ENCODE peak calls at places on chromosomes 4 and X, in eight cellular contexts. O is stimulated activated CD4-positive, alpha-beta T cell treated with anti-CD3 and anti-CD28 coated beads, TNF-alpha, amount 100 ng/mL, for 24 hours; F is memory B cell; U is kidney tubule cell; N is DMS53; M is C1 segment of cervical spinal cord; E is T-helper 1 cell; C is NCI-H1092. Y is an unnamed sample.
A peak's percentile ranks its signal among the peaks of the same experiment; 100 is the strongest.

GRCh38 chrX:1581132-1581531 is 10.3 kb upstream of the AKAP17A start:
- DNase-seq in F (peak; percentile 80), N (peak; percentile 58), U (peak; percentile 58), C (peak; percentile 48), M (no peak), O (peak; percentile 65), E (peak; percentile 61), Y (peak; percentile 53)

GRCh38 chr4:106601519-106601918 is 232.9 kb upstream of the GIMD1 start:
- DNase-seq in O (no peak), M (no peak), N (no peak), E (no peak), C (no peak), U (no peak), F (no peak), Y (peak; percentile 37)

GRCh38 chr4:146957252-146957651 is 11.6 kb upstream of the TTC29 start:
- DNase-seq in N (no peak), E (no peak), U (peak; percentile 84), F (no peak), M (no peak), O (no peak), C (no peak), Y (peak; percentile 23)

GRCh38 chr4:127304356-127304755 is 328.4 kb upstream of the INTU start:
- DNase-seq in O (no peak), M (no peak), E (no peak), U (no peak), C (no peak), F (no peak), N (no peak), Y (peak; percentile 44)

GRCh38 chr4:152348670-152349069 is 187.2 kb downstream of the FBXW7 start:
- DNase-seq in N (peak; percentile 13), F (no peak), E (no peak), M (no peak), O (no peak), C (no peak), U (no peak), Y (peak; percentile 22)

GRCh38 chr4:1477045-1477905 is 71.0 kb upstream of the NKX1-1 start:
- DNase-seq in N (no peak), M (no peak), C (no peak), U (no peak), F (no peak), E (no peak), O (no peak), Y (no peak)

GRCh38 chr4:35080799-35081198 is 1163.5 kb downstream of the ARAP2 start:
- DNase-seq in U (no peak), C (no peak), F (no peak), N (no peak), E (no peak), O (no peak), M (no peak), Y (no peak)

GRCh38 chr4:182143086-182143821 is 99.9 kb upstream of the TENM3 start:
- DNase-seq in N (peak; percentile 63), O (no peak), C (no peak), U (peak; percentile 29), F (no peak), E (no peak), M (no peak), Y (peak; percentile 65)

GRCh38 chrX:107894038-107894437 is 68.4 kb downstream of the MID2 start:
- DNase-seq in O (peak; percentile 31), F (peak; percentile 42), U (peak; percentile 72), E (peak; percentile 13), C (peak; percentile 57), M (no peak), N (peak; percentile 76), Y (peak; percentile 29)

GRCh38 chrX:1035206-1035605 is 177.2 kb downstream of the CRLF2 start:
- DNase-seq in E (no peak), M (no peak), O (no peak), C (no peak), N (no peak), U (no peak), F (no peak), Y (no peak)

GRCh38 chr4:135319685-135320084 is 1118.1 kb upstream of the PABPC4L start:
- DNase-seq in C (no peak), F (no peak), M (no peak), N (peak; percentile 25), E (no peak), O (no peak), U (no peak), Y (no peak)

GRCh38 chr4:25633541-25633940 is 22.1 kb upstream of the SLC34A2 start:
- DNase-seq in C (no peak), O (no peak), M (no peak), E (no peak), N (no peak), U (no peak), F (no peak), Y (no peak)

GRCh38 chr4:62550106-62550505 is 1350.0 kb downstream of the ADGRL3 start:
- DNase-seq in U (no peak), O (no peak), M (no peak), C (no peak), N (no peak), F (no peak), E (no peak), Y (no peak)

GRCh38 chr4:19739101-19739651 is 512.5 kb upstream of the SLIT2 start:
- DNase-seq in O (no peak), N (peak; percentile 96), C (no peak), E (no peak), U (peak; percentile 96), M (no peak), F (no peak), Y (peak; percentile 19)

GRCh38 chrX:11399481-11399880 is 106.3 kb downstream of the AMELX start:
- DNase-seq in O (no peak), M (no peak), F (no peak), N (no peak), U (no peak), C (no peak), E (no peak), Y (no peak)

GRCh38 chr4:145660064-145660463 is 19.9 kb upstream of the C4orf51 start:
- DNase-seq in E (no peak), C (no peak), O (no peak), M (no peak), F (no peak), U (no peak), N (no peak), Y (no peak)

GRCh38 chr4:173609158-173609557 is 79.1 kb upstream of the HAND2 start:
- DNase-seq in N (no peak), M (no peak), F (no peak), E (no peak), C (no peak), U (no peak), O (no peak), Y (no peak)

GRCh38 chrX:155218777-155219176 is 2.5 kb downstream of the VBP1 start:
- DNase-seq in F (no peak), O (no peak), N (no peak), U (no peak), E (no peak), C (no peak), M (no peak), Y (no peak)

GRCh38 chr4:184270808-184271413 is 53.2 kb upstream of the ENPP6 start:
- DNase-seq in F (no peak), U (no peak), C (no peak), O (no peak), N (no peak), M (no peak), E (no peak), Y (no peak)

GRCh38 chrX:101958139-101958538 is 26.3 kb upstream of the ZMAT1 start:
- DNase-seq in O (no peak), N (peak; percentile 85), U (no peak), M (no peak), F (no peak), E (no peak), C (no peak), Y (no peak)

GRCh38 chr4:1629704-1630093 is 54.4 kb downstream of the FAM53A start:
- DNase-seq in C (no peak), N (no peak), E (no peak), F (no peak), U (no peak), O (no peak), M (no peak), Y (no peak)

GRCh38 chrX:37976153-37976552 is 30.2 kb upstream of the SYTL5 start:
- DNase-seq in M (no peak), F (no peak), O (no peak), N (no peak), E (no peak), C (no peak), U (no peak), Y (no peak)

GRCh38 chr4:176927664-176928063 is 134.9 kb upstream of the VEGFC start:
- DNase-seq in M (no peak), N (no peak), C (no peak), F (no peak), O (no peak), E (no peak), U (peak; percentile 77), Y (peak; percentile 50)

GRCh38 chr4:121736735-121737351 is 28.1 kb downstream of the SMIM43 start:
- DNase-seq in E (no peak), O (no peak), M (no peak), C (peak; percentile 24), F (no peak), N (peak; percentile 64), U (peak; percentile 62), Y (peak; percentile 73)

GRCh38 chr4:154658680-154659402 is 46.4 kb upstream of the FGG start:
- DNase-seq in E (no peak), M (no peak), O (no peak), C (no peak), N (no peak), F (no peak), U (no peak), Y (no peak)

GRCh38 chr4:78291277-78291676 is 234.2 kb downstream of the FRAS1 start:
- DNase-seq in U (no peak), E (no peak), O (no peak), F (no peak), N (no peak), M (no peak), C (no peak), Y (no peak)

GRCh38 chr4:127505203-127505602 is 127.6 kb upstream of the INTU start:
- DNase-seq in M (no peak), E (no peak), O (no peak), U (peak; percentile 30), F (no peak), C (peak; percentile 6), N (no peak), Y (peak; percentile 16)